ENCODE peak calls at places on chromosomes 2 and 18, in seven cellular contexts. K, W, M, G, Y, Z and B are unnamed samples.
A peak's percentile ranks its signal among the peaks of the same experiment; 100 is the strongest.

GRCh38 chr2:201470821-201471731 is 19.5 kb downstream of the STRADB start:
- DNase-seq in K (no peak), W (no peak), M (no peak), G (no peak), Y (no peak), Z (no peak), B (no peak)

GRCh38 chr2:238160206-238161129 is 1.7 kb downstream of the ERFE start:
- DNase-seq in K (no peak), W (peak; percentile 34), M (no peak), G (no peak), Y (peak; percentile 39), Z (no peak), B (no peak)

GRCh38 chr2:133557624-133558023 is 10.6 kb downstream of the NCKAP5 start:
- DNase-seq in K (no peak), W (no peak), M (no peak), G (no peak), Y (no peak), Z (no peak), B (no peak)

GRCh38 chr2:130727286-130727924 is 1.5 kb upstream of the GPR148 start:
- DNase-seq in K (peak; percentile 86), W (peak; percentile 88), M (peak; percentile 92), G (peak; percentile 94), Y (no peak), Z (peak; percentile 64), B (no peak)

GRCh38 chr2:17104454-17104853 is 413.8 kb downstream of the RAD51AP2 start:
- DNase-seq in K (no peak), W (no peak), M (no peak), G (no peak), Y (no peak), Z (no peak), B (peak; percentile 10)

GRCh38 chr2:223760838-223761502 is 76.4 kb downstream of the AP1S3 start:
- DNase-seq in K (no peak), W (peak; percentile 90), M (peak; percentile 84), G (peak; percentile 57), Y (no peak), Z (peak; percentile 13), B (peak; percentile 93)

GRCh38 chr2:131045286-131045924 is 47.9 kb downstream of the FAM168B start:
- DNase-seq in K (no peak), W (no peak), M (peak; percentile 32), G (peak; percentile 48), Y (no peak), Z (no peak), B (no peak)

GRCh38 chr2:200963129-200963917 is at the start of gene ORC2:
- DNase-seq in K (peak; percentile 94), W (peak; percentile 96), M (peak; percentile 98), G (peak; percentile 98), Y (peak; percentile 95), Z (peak; percentile 89), B (peak; percentile 73)

GRCh38 chr18:9647496-9648323 is 33.4 kb upstream of the PPP4R1 start:
- DNase-seq in K (no peak), W (peak; percentile 79), M (no peak), G (no peak), Y (no peak), Z (no peak), B (no peak)

GRCh38 chr2:118582058-118582457 is 265.4 kb downstream of the EN1 start:
- DNase-seq in K (no peak), W (no peak), M (no peak), G (no peak), Y (no peak), Z (no peak), B (no peak)

GRCh38 chr2:66701251-66701650 is 266.3 kb downstream of the MEIS1 start:
- DNase-seq in K (no peak), W (no peak), M (no peak), G (no peak), Y (no peak), Z (no peak), B (no peak)

GRCh38 chr2:66700181-66700686 is 265.3 kb downstream of the MEIS1 start:
- DNase-seq in K (no peak), W (no peak), M (no peak), G (no peak), Y (no peak), Z (no peak), B (no peak)

GRCh38 chr2:66701656-66702055 is 266.7 kb downstream of the MEIS1 start:
- DNase-seq in K (no peak), W (no peak), M (no peak), G (no peak), Y (no peak), Z (no peak), B (no peak)

GRCh38 chr2:66698879-66699278 is 264.0 kb downstream of the MEIS1 start:
- DNase-seq in K (no peak), W (no peak), M (no peak), G (no peak), Y (no peak), Z (no peak), B (no peak)

DNA sequence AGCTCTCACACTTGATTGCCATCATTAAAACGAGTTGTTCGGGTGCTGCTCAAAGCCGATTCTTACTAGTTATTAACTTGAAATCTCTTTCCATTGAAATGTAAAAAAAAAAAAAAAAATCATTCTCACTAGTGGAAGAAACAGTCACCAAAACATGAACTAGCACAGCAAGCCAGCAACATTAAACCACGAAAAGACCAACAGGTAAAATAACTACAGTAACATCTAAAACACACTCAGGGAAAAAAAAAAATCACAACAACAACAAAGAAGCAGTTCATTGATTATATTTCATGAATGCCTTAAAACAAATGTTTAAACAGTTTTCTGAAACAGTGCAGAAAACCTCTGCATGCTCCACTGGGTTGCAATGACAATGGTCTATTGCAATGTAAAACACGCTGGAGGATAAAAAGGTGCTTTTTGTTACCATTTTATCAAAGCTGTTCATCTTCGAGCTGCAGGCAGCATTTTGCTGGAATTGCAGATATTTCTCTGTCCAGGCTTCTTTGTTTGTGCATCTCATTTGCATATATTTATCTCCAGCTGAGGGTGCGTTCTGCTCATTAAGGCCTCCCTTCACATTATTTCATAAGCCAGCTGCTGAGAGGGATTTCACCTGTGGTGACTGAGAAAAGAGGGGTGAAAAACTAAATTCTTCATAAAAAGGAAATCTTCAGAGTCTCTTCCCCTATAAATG is 264.7 kb downstream of the MEIS1 start:
- DNase-seq in K (no peak), W (no peak), M (no peak), G (no peak), Y (no peak), Z (no peak), B (no peak)
- H3K27ac ChIP-seq in K (no peak overlapping the region), W (no peak overlapping the region), M (no peak overlapping the region), G (no peak overlapping the region), Y (no peak overlapping the region), Z (no peak overlapping the region), B (no peak overlapping the region)

GRCh38 chr2:38091757-38092156 is 15.8 kb upstream of the CYP1B1 start:
- DNase-seq in K (no peak), W (no peak), M (no peak), G (no peak), Y (no peak), Z (no peak), B (no peak)
- H3K27ac ChIP-seq in K (peak overlapping the region; percentile 26), W (peak overlapping the region; percentile 53), M (peak overlapping the region; percentile 19), G (no peak overlapping the region), Y (no peak overlapping the region), Z (no peak overlapping the region), B (no peak overlapping the region)

DNA sequence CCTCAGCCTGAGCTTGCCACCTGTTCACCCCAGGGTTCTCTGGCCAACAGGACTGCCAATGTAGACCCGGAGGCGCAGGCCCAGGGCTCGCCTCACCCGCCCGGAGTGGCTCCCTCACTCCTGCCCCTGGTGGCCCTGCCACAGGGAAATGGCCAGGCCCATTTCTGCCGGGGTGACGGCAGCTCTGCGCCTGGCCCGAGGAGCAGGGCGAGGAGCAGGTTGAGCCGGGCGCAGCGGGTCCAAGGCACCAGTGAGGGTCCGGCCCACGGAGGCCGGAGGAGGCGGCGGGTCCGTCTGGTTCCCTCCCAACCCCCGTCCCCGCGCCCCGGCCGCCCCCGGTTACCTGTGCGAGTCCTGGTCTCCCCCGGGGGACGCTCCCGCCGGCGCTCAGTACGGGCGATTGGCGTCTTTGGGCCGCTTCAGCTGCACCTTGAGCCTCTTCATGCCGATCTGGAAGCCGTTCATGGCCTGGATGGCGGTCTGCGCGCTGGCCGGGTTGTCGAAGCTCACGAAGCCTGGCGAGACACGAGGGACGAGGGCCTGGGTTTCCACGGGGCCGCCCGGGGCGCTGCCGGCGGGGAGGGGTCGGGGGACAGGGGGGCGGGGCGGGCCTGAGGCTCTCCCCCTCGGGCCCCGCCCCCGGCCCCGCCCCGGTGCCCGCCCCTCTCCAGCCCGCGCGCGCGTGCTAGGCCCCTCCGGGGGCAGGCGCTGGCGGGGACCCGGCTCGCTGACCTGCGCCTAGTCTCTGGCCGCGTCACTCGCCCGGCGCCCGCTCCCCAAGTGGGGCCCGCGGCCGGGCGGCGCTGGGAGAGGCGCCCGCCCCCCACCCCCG is 312.0 kb downstream of the CELF4 start:
- DNase-seq in K (peak; percentile 52), W (no peak), M (no peak), G (no peak), Y (no peak), Z (no peak), B (no peak)
- H3K27ac ChIP-seq in K (no peak overlapping the region), W (peak overlapping the region; percentile 63), M (no peak overlapping the region), G (no peak overlapping the region), Y (no peak overlapping the region), Z (no peak overlapping the region), B (no peak overlapping the region)

GRCh38 chr18:39453882-39454281 is 1888.3 kb upstream of the CELF4 start:
- DNase-seq in K (no peak), W (no peak), M (no peak), G (peak; percentile 62), Y (peak; percentile 14), Z (no peak), B (no peak)

GRCh38 chr18:39453356-39453755 is 1887.8 kb upstream of the CELF4 start:
- DNase-seq in K (no peak), W (no peak), M (no peak), G (no peak), Y (no peak), Z (no peak), B (no peak)

GRCh38 chr18:39455300-39455699 is 1889.7 kb upstream of the CELF4 start:
- DNase-seq in K (no peak), W (peak; percentile 6), M (no peak), G (no peak), Y (no peak), Z (no peak), B (peak; percentile 86)

GRCh38 chr18:39450958-39451357 is 1885.4 kb upstream of the CELF4 start:
- DNase-seq in K (no peak), W (no peak), M (no peak), G (no peak), Y (no peak), Z (no peak), B (no peak)

DNA sequence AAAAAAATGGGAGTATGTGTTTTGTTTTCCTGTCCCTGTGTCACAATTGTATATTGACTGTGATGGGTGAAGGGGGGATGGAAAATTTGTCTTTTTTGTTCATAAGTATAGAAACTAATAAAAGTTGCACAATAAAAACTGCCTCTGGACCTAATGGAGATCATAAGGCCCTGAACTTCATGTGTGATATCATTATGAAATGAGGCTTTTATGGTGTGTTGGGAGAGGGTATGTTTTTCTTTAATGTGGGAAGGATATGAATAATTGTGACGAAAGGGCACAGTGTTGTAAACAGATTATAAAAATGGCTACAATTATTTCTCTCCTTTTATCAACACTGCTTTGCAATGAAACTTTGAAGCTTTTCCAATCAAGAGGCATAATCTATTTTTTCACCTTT is 1889.3 kb upstream of the CELF4 start:
- DNase-seq in K (no peak), W (no peak), M (no peak), G (no peak), Y (no peak), Z (no peak), B (no peak)
- H3K27ac ChIP-seq in K (no peak overlapping the region), W (no peak overlapping the region), M (no peak overlapping the region), G (no peak overlapping the region), Y (no peak overlapping the region), Z (no peak overlapping the region), B (peak overlapping the region; percentile 76)

GRCh38 chr18:44691148-44691925 is 10.6 kb downstream of the SETBP1 start:
- DNase-seq in K (no peak), W (no peak), M (no peak), G (no peak), Y (no peak), Z (no peak), B (no peak)
- H3K27ac ChIP-seq in K (no peak overlapping the region), W (no peak overlapping the region), M (no peak overlapping the region), G (no peak overlapping the region), Y (no peak overlapping the region), Z (no peak overlapping the region), B (peak overlapping the region; percentile 89)